ENCODE peak calls at places on chromosome 14, in eight cellular contexts. R is testis, F is fibroblast of lung, K is MM.1S, I is mesothelial cell of epicardium, E is left lung, U is endothelial cell, T is H9. J is an unnamed sample.

GRCh38 chr14:104518659-104519350 is 60.8 kb upstream of the C14orf180 start:
- DNase-seq in R (no peak), I (no peak), U (no peak), K (no peak), F (no peak), T (no peak), E (no peak), J (no peak)

GRCh38 chr14:81311816-81312215 is 88.3 kb downstream of the STON2 start:
- DNase-seq in R (no peak), T (no peak), I (no peak), F (peak), E (no peak), U (no peak), K (no peak), J (no peak)

GRCh38 chr14:94386085-94387031 is 2.0 kb downstream of the SERPINA1 start:
- DNase-seq in R (no peak), T (no peak), F (no peak), K (no peak), U (no peak), E (no peak), I (no peak), J (no peak)

GRCh38 chr14:68794130-68794855 is 1.4 kb upstream of the ZFP36L1 start:
- DNase-seq in E (peak), K (peak), R (peak), U (peak), F (peak), I (peak), T (no peak), J (peak)

GRCh38 chr14:51691176-51691575 is 39.5 kb downstream of the FRMD6 start:
- DNase-seq in T (no peak), I (no peak), R (no peak), K (no peak), U (no peak), F (no peak), E (no peak), J (no peak)

GRCh38 chr14:95062220-95062619 is 95.1 kb downstream of the DICER1 start:
- DNase-seq in E (no peak), R (no peak), U (no peak), F (no peak), I (no peak), K (no peak), T (no peak), J (no peak)

GRCh38 chr14:29865299-29865698 is 62.3 kb downstream of the PRKD1 start:
- DNase-seq in R (no peak), I (no peak), E (no peak), K (no peak), F (no peak), U (no peak), T (no peak), J (no peak)

GRCh38 chr14:66046035-66046434 is 440.1 kb upstream of the CCDC196 start:
- DNase-seq in K (no peak), F (no peak), E (no peak), U (no peak), I (no peak), T (no peak), R (no peak), J (no peak)

GRCh38 chr14:34810028-34810427 is 65.1 kb downstream of the BAZ1A start:
- DNase-seq in U (no peak), K (no peak), R (no peak), F (no peak), E (no peak), I (no peak), T (no peak), J (no peak)

GRCh38 chr14:52018252-52018651 is 28.9 kb downstream of the RTRAF start:
- DNase-seq in U (no peak), F (peak), E (no peak), T (no peak), I (no peak), K (no peak), R (no peak), J (no peak)

GRCh38 chr14:90603336-90603735 is 206.5 kb downstream of the CALM1 start:
- DNase-seq in F (no peak), K (no peak), T (no peak), E (no peak), R (no peak), I (no peak), U (no peak), J (no peak)

GRCh38 chr14:60925286-60925685 is 55.6 kb downstream of the TRMT5 start:
- DNase-seq in E (no peak), T (no peak), I (no peak), K (no peak), R (no peak), U (no peak), F (no peak), J (no peak)

GRCh38 chr14:99884834-99885648 is 91.8 kb downstream of the EML1 start:
- DNase-seq in E (no peak), I (no peak), T (no peak), R (peak), K (peak), F (peak), U (peak), J (peak)

GRCh38 chr14:77403798-77404197 is 19.5 kb downstream of the NOXRED1 start:
- DNase-seq in U (no peak), F (no peak), I (no peak), K (no peak), R (no peak), E (no peak), T (no peak), J (no peak)

GRCh38 chr14:85764809-85765208 is 234.9 kb downstream of the FLRT2 start:
- DNase-seq in E (no peak), R (no peak), F (peak), K (no peak), I (no peak), U (no peak), T (no peak), J (no peak)

GRCh38 chr14:68589447-68590232 is 203.2 kb downstream of the ZFP36L1 start:
- DNase-seq in E (no peak), U (no peak), T (no peak), R (peak), I (no peak), K (no peak), F (peak), J (no peak)

GRCh38 chr14:77120771-77121743 is 20.5 kb downstream of the ZDHHC22 start:
- DNase-seq in R (peak), E (no peak), I (no peak), U (no peak), F (no peak), T (peak), K (peak), J (peak)

GRCh38 chr14:94636744-94637412 is 24.7 kb downstream of the SERPINA3 start:
- DNase-seq in F (no peak), I (no peak), R (no peak), U (no peak), E (no peak), T (no peak), K (no peak), J (no peak)

GRCh38 chr14:61269321-61270083 is 11.6 kb downstream of the TMEM30B start:
- DNase-seq in F (peak), E (peak), I (peak), R (peak), U (peak), T (peak), K (peak), J (peak)

GRCh38 chr14:33186656-33187055 is 248.0 kb downstream of the NPAS3 start:
- DNase-seq in K (no peak), T (no peak), F (no peak), I (no peak), U (no peak), R (no peak), E (no peak), J (no peak)

GRCh38 chr14:77641534-77642341 is 25.3 kb upstream of the SPTLC2 start:
- DNase-seq in K (peak), F (peak), R (peak), T (no peak), E (peak), U (no peak), I (no peak), J (peak)

GRCh38 chr14:49972840-49973239 is 80.0 kb downstream of the ARF6 start:
- DNase-seq in I (no peak), U (no peak), E (no peak), T (no peak), F (peak), K (peak), R (peak), J (no peak)

DNA sequence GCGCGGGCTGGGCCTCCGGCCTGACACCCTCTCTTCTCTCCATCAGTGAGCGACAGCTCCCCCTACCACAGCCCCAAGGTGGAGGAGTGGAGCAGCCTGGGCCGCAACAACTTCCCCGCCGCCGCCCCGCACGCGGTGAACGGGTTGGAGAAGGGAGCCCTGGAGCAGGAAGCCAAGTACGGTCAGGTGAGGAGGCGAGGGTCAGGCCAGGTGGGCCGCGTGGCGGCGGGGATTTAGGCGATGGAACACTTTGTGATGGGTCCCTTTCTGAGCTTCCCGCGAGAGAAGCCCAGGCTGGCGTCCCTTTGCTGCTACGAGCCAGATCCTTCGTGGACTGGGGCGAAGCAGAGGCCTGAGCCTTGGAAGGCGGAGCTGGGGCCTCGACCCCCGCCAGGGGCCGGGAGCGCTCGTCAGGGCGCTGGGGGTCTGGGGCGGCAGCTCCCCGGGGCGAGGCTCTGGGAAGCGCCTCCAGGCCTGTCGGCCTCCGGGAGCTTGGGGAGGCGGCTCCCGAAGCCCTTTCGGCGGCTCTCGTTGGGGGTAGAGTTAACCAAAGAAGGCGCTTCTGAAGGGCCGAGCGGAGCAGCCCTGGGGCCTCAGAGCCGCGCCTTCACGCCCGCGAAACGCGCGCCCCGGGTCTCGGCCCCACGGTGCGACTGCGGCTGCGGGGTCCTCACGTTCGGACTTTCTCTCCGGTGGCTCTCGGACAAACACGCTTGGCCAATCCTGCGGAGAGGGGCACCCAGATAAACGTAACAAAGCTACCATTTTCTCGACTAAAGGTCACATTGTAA is 5.0 kb downstream of the PAX9 start:
- DNase-seq in F (no peak), I (peak), R (no peak), K (no peak), U (peak), E (peak), T (peak), J (no peak)
- TF ChIP-seq CTCF in F (no peak), I (no peak), R (no peak), K (no peak), U (no peak), E (no peak), T (peak), J (no peak)

GRCh38 chr14:93013368-93013719 is 90.4 kb downstream of the CHGA start:
- DNase-seq in I (no peak), E (no peak), U (no peak), R (peak), T (no peak), F (no peak), K (no peak), J (peak)
- TF ChIP-seq CTCF in I (no peak), E (no peak), U (no peak), R (no peak), T (no peak), F (no peak), K (no peak), J (no peak)

GRCh38 chr14:103022669-103023044 is 34.7 kb downstream of the CDC42BPB start:
- DNase-seq in I (no peak), T (no peak), F (no peak), K (no peak), E (no peak), R (no peak), U (no peak), J (no peak)
- TF ChIP-seq CTCF in I (no peak), T (no peak), F (no peak), K (no peak), E (no peak), R (no peak), U (no peak), J (no peak)

GRCh38 chr14:22393796-22394195 is 195.2 kb downstream of the DAD1 start:
- DNase-seq in I (no peak), E (no peak), T (no peak), F (no peak), U (no peak), K (no peak), R (no peak), J (no peak)

GRCh38 chr14:22390195-22390594 is 198.8 kb downstream of the DAD1 start:
- DNase-seq in I (no peak), T (no peak), U (no peak), F (no peak), R (no peak), E (no peak), K (no peak), J (no peak)

GRCh38 chr14:22394616-22395015 is 194.4 kb downstream of the DAD1 start:
- DNase-seq in K (no peak), T (no peak), U (no peak), I (no peak), R (no peak), F (no peak), E (no peak), J (no peak)

GRCh38 chr14:22390824-22391461 is 198.1 kb downstream of the DAD1 start:
- DNase-seq in K (no peak), E (no peak), U (no peak), I (no peak), R (no peak), F (no peak), T (no peak), J (peak)

DNA sequence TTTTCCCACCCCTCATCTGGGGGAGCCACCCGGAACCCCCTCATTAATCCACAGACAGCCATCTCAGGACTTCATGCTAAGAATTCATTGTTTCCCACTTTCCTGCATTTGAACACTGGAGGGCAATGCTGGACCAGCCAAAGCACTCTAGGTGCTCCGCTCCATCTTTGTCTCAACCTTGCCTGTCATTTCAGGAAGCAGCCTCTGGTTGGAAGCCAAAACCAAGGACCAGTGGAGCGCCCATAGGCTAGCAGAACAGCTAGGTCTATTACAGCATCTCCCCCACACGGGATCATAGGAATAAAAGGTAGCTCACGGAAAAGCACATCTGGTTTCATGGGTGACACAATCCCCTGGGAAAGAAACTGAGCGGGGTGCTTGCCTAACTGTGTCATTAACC is 197.1 kb downstream of the DAD1 start:
- DNase-seq in K (peak), T (peak), E (no peak), U (peak), I (peak), F (peak), R (peak), J (peak)
- TF ChIP-seq CTCF in K (peak), T (peak), E (peak), U (peak), I (peak), F (peak), R (peak), J (peak)

DNA sequence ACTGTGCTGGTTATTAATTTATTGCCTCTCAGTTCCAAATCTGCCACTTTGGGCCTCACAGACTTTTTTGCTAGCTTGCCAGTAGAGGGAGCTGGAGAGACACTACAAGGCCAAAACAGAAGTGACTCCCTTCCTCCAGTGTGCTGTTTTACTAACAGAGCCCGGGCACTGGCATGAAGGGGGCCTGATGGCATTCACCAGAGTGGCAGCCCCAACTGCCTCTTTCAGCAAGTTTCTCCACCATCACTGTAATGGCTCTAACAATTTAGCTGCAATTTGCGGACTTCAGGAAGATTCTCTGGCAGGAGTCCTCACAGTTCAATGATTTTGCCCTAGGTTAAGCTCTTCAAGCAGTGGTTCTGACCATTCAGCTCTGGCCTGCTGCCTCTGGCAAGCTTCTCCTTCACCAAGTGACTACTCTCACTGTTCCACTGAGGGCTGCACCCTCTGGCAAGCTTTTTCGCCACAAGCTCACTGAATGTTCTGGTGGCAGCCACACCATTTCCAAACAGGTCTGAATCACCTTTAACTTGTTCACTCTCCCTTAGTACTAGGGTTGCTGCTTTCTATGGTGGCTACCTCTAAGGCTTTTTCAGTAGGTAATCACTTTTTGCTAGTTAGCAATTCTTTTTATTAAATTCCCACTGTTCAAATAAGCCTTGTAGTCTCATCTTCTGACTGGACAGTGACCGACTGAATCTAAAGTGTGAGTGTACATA is 104.9 kb downstream of the ZC3H14 start:
- DNase-seq in K (peak), E (no peak), F (peak), T (peak), U (peak), I (no peak), R (peak), J (peak)
- TF ChIP-seq CTCF in K (peak), E (peak), F (peak), T (peak), U (peak), I (peak), R (peak), J (peak)

GRCh38 chr14:103091041-103091882 is 3.3 kb upstream of the EXOC3L4 start:
- DNase-seq in R (no peak), T (peak), F (peak), I (no peak), K (peak), E (peak), U (peak), J (peak)
- TF ChIP-seq CTCF in R (no peak), T (peak), F (peak), I (no peak), K (peak), E (peak), U (peak), J (peak)

GRCh38 chr14:72104011-72104613 is 171.9 kb downstream of the RGS6 start:
- DNase-seq in R (peak), U (peak), E (no peak), F (no peak), K (no peak), T (peak), I (peak), J (peak)
- TF ChIP-seq CTCF in R (peak), U (peak), E (no peak), F (peak), K (peak), T (peak), I (no peak), J (peak)

GRCh38 chr14:23398348-23398747 is 9.7 kb downstream of the MYH6 start:
- DNase-seq in F (no peak), T (no peak), K (no peak), U (no peak), R (no peak), E (peak), I (no peak), J (no peak)
- TF ChIP-seq CTCF in F (no peak), T (no peak), K (no peak), U (no peak), R (no peak), E (no peak), I (no peak), J (no peak)

GRCh38 chr14:24679248-24680085 is 45.5 kb upstream of the GZMB start:
- DNase-seq in I (no peak), F (no peak), K (no peak), E (no peak), R (no peak), T (no peak), U (no peak), J (no peak)
- TF ChIP-seq CTCF in I (peak), F (no peak), K (no peak), E (no peak), R (no peak), T (peak), U (peak), J (no peak)